ENCODE peak calls at places on chromosome 5, in four cellular contexts. One of them, this sample, is unnamed.

GRCh38 chr5:62572918-62573514 is 5.6 kb upstream of the LRRC70 start:
- DNase-seq in heart right ventricle: no peak
- DNase-seq in neural crest cell: no peak
- DNase-seq in Peyer's patch: no peak
- DNase-seq in this sample: no peak

GRCh38 chr5:45578270-45578669 is 117.9 kb downstream of the HCN1 start:
- DNase-seq in Peyer's patch: no peak
- DNase-seq in heart right ventricle: no peak
- DNase-seq in neural crest cell: no peak
- DNase-seq in this sample: no peak

GRCh38 chr5:77972545-77973252 is 196.6 kb upstream of the TBCA start:
- DNase-seq in heart right ventricle: no peak
- DNase-seq in Peyer's patch: no peak
- DNase-seq in neural crest cell: no peak
- DNase-seq in this sample: peak

GRCh38 chr5:132526290-132526973 is 16.9 kb downstream of the IL5 start:
- DNase-seq in neural crest cell: peak
- DNase-seq in heart right ventricle: peak
- DNase-seq in Peyer's patch: peak
- DNase-seq in this sample: peak

GRCh38 chr5:117594165-117594564 is 1019.5 kb upstream of the SEMA6A start:
- DNase-seq in Peyer's patch: peak
- DNase-seq in heart right ventricle: no peak
- DNase-seq in neural crest cell: no peak
- DNase-seq in this sample: no peak

GRCh38 chr5:55226934-55227737 is at the start of gene MCIDAS:
- DNase-seq in neural crest cell: peak
- DNase-seq in heart right ventricle: no peak
- DNase-seq in Peyer's patch: peak
- DNase-seq in this sample: peak

GRCh38 chr5:72138943-72139467 is 31.7 kb downstream of the MAP1B start:
- DNase-seq in Peyer's patch: no peak
- DNase-seq in neural crest cell: no peak
- DNase-seq in heart right ventricle: no peak
- DNase-seq in this sample: no peak

GRCh38 chr5:39057745-39058144 is 16.5 kb downstream of the RICTOR start:
- DNase-seq in neural crest cell: no peak
- DNase-seq in heart right ventricle: no peak
- DNase-seq in Peyer's patch: no peak
- DNase-seq in this sample: no peak

GRCh38 chr5:145776886-145777285 is 58.3 kb downstream of the PRELID2 start:
- DNase-seq in Peyer's patch: no peak
- DNase-seq in neural crest cell: no peak
- DNase-seq in heart right ventricle: no peak
- DNase-seq in this sample: no peak

DNA sequence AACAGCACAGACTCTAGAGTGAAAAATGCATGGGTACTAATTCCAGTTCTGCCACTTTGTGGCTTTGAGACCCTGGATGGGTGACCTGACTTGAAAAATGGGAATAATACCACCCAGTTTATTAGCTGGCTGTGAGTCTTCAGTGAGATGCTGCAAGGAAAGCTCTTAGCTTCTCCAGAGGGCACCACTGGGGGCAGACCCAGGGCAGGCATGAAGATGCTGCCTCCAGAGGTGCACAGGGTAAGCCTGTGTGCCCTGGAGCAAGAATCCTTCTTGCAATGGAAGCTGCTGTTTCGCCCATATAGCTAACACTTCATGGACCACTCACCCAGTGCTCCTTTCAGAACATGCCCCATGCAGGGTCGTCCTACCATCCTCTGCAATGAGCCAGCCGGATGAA is 75.7 kb downstream of the C5orf15 start:
- DNase-seq in heart right ventricle: no peak
- DNase-seq in neural crest cell: no peak
- DNase-seq in Peyer's patch: no peak
- DNase-seq in this sample: no peak
- TF ChIP-seq CTCF in heart right ventricle: no peak
- TF ChIP-seq CTCF in neural crest cell: no peak
- TF ChIP-seq CTCF in Peyer's patch: no peak
- TF ChIP-seq CTCF in this sample: no peak

GRCh38 chr5:24005384-24005783 is 498.0 kb downstream of the PRDM9 start:
- DNase-seq in heart right ventricle: no peak
- DNase-seq in Peyer's patch: no peak
- DNase-seq in neural crest cell: no peak
- DNase-seq in this sample: no peak
- TF ChIP-seq CTCF in heart right ventricle: no peak
- TF ChIP-seq CTCF in Peyer's patch: no peak
- TF ChIP-seq CTCF in neural crest cell: peak
- TF ChIP-seq CTCF in this sample: no peak

GRCh38 chr5:34539183-34539582 is 116.9 kb upstream of the RAI14 start:
- DNase-seq in Peyer's patch: no peak
- DNase-seq in heart right ventricle: no peak
- DNase-seq in neural crest cell: no peak
- DNase-seq in this sample: no peak

GRCh38 chr5:34535433-34535832 is 120.7 kb upstream of the RAI14 start:
- DNase-seq in neural crest cell: no peak
- DNase-seq in Peyer's patch: no peak
- DNase-seq in heart right ventricle: no peak
- DNase-seq in this sample: no peak

GRCh38 chr5:34535944-34536628 is 120.0 kb upstream of the RAI14 start:
- DNase-seq in neural crest cell: no peak
- DNase-seq in Peyer's patch: no peak
- DNase-seq in heart right ventricle: no peak
- DNase-seq in this sample: no peak

GRCh38 chr5:34536699-34537098 is 119.4 kb upstream of the RAI14 start:
- DNase-seq in neural crest cell: no peak
- DNase-seq in heart right ventricle: no peak
- DNase-seq in Peyer's patch: no peak
- DNase-seq in this sample: no peak

GRCh38 chr5:34538026-34538672 is 118.0 kb upstream of the RAI14 start:
- DNase-seq in Peyer's patch: no peak
- DNase-seq in neural crest cell: no peak
- DNase-seq in heart right ventricle: no peak
- DNase-seq in this sample: no peak
- TF ChIP-seq CTCF in Peyer's patch: no peak
- TF ChIP-seq CTCF in neural crest cell: no peak
- TF ChIP-seq CTCF in heart right ventricle: peak
- TF ChIP-seq CTCF in this sample: no peak

DNA sequence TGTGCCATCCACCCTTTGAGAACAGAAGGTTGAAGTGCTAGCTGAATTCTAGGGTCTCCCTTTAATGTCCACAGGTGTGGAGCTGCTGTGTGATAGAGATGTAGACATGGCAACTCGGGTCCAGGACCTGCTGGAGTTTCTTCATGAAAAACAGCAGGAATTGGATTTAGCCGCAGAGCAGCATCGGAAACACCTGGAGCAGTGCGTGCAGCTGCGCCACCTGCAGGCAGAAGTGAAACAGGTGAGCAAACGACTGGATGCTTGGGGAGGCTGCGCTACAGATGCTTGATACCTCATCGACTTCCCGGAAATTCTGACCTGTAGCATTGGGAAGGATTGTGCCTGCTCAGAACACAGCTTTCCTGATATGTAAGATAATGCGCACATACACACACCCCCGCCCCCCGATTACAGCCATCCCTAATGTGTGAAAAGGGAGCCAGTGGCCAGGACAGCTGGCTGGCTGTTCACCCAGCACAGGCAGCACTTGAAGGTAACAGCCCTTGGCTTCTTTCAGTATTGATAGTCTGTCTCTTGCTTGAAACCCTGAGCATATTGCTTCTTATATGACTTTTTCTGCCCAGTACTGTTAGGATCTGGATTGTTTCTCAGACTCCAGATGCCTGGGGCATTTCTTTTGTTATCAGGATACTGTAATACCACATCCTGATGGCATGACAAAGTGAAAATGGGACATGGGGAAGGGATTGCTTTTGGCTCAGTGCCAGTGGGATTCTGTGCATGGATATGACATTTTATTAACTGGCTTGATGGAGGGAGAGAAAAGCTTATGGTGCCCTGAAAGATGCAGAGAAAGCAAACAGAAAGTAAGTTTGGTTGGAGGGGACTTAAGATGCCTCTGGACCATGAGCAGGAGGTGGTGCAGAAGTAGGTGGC is 216.8 kb upstream of the OTULINL start:
- DNase-seq in heart right ventricle: no peak
- DNase-seq in neural crest cell: no peak
- DNase-seq in Peyer's patch: peak
- DNase-seq in this sample: no peak
- TF ChIP-seq CTCF in heart right ventricle: peak
- TF ChIP-seq CTCF in neural crest cell: peak
- TF ChIP-seq CTCF in Peyer's patch: peak
- TF ChIP-seq CTCF in this sample: no peak

GRCh38 chr5:65624025-65624569 is at the start of gene TRIM23:
- DNase-seq in neural crest cell: peak
- DNase-seq in Peyer's patch: peak
- DNase-seq in heart right ventricle: peak
- DNase-seq in this sample: peak

GRCh38 chr5:65620021-65620420 is 4.1 kb downstream of the TRIM23 start:
- DNase-seq in heart right ventricle: no peak
- DNase-seq in neural crest cell: no peak
- DNase-seq in Peyer's patch: no peak
- DNase-seq in this sample: no peak

GRCh38 chr5:65625743-65626142 is 916 bp downstream of the SHLD3 start:
- DNase-seq in neural crest cell: no peak
- DNase-seq in Peyer's patch: no peak
- DNase-seq in heart right ventricle: no peak
- DNase-seq in this sample: no peak

GRCh38 chr5:65623482-65623881 is 651 bp downstream of the TRIM23 start:
- DNase-seq in Peyer's patch: no peak
- DNase-seq in neural crest cell: no peak
- DNase-seq in heart right ventricle: no peak
- DNase-seq in this sample: no peak

DNA sequence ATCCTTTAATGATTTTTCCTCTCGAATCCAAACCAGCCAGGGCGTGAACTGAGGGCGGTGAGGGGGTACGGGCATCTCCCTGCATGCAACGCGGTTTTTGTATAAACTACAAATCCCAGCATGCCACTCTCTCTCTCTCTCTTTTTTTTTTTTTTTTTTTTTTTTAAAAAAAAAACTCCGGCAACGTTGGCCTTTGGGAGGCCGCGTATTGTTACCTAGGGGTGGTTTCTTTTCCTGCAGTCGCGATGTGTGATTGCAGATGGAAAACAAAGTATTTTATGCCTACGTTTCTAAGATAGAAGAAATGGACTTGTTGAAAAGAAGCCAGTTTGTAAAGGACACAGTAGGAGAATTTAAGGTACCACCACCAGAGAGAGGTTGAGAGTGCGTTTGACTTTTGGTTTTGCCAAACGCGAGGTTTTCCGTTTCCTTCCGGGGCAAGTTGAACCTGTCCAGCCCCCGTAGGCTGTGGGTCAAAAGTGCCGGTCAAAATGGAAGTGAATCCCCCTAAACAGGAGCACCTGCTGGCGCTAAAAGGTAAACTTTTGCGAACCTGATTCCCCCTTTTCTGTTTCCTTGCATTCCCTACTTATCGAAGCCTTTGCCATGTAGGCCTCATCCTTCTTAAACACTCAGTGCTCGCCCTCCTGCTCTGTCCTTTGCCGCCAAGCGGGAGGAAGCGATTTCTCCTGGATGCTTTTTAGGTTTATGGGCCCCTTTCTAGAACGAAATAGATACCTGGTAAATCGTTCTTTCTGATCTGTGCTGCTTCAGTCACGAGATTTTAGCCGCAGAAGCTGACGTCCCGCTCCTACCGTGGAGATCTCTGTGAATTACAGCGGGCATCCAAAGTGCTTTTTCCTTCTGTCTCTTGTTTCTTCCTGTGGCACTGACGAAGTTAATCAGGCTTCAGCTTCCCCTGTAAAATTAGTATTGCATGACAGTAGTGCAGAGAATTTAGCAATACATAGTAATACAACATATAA is at the start of the genes SHLD3 and TRAPPC13:
- DNase-seq in heart right ventricle: peak
- DNase-seq in Peyer's patch: peak
- DNase-seq in neural crest cell: peak
- DNase-seq in this sample: peak
- TF ChIP-seq CTCF in heart right ventricle: no peak
- TF ChIP-seq CTCF in Peyer's patch: peak
- TF ChIP-seq CTCF in neural crest cell: peak
- TF ChIP-seq CTCF in this sample: no peak

DNA sequence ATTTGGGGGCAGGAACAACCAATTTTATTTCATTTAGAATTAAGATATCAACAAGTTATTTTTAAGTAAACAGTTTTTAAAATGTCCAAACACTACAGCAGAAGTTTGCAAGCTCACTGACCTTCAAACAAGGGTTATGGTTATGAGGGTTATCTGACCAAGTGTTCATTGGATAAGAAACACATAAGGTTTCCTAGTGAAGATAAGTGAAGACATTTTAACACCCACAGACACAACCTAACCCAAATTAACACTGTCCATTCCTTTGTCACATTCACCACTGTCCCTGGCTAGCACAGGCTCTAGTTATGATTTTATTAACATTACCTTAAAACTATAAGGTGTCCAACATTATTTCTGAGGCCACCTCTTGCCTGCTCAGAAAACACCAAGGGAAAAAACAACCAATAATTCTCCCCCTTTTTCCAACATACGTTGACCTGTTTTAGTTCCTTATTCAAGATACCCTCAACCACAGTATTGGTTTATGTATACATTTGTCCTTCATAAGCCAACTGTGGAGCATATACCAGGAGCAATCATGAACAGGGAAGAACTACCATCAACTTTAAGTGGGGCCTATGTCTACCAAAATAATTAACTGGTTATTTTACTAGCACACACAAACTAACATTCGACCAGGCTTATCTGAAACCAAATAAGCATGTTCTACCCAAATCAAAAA is 4.0 kb downstream of the ETF1 start:
- DNase-seq in Peyer's patch: no peak
- DNase-seq in heart right ventricle: no peak
- DNase-seq in neural crest cell: no peak
- DNase-seq in this sample: no peak
- TF ChIP-seq CTCF in Peyer's patch: no peak
- TF ChIP-seq CTCF in heart right ventricle: no peak
- TF ChIP-seq CTCF in neural crest cell: no peak
- TF ChIP-seq CTCF in this sample: no peak

GRCh38 chr5:31479706-31480105 is 52.2 kb downstream of the DROSHA start:
- DNase-seq in Peyer's patch: no peak
- DNase-seq in heart right ventricle: no peak
- DNase-seq in neural crest cell: no peak
- DNase-seq in this sample: no peak

GRCh38 chr5:31476607-31477200 is 55.2 kb downstream of the DROSHA start:
- DNase-seq in heart right ventricle: no peak
- DNase-seq in neural crest cell: no peak
- DNase-seq in Peyer's patch: no peak
- DNase-seq in this sample: no peak

GRCh38 chr5:31478901-31479300 is 53.0 kb downstream of the DROSHA start:
- DNase-seq in heart right ventricle: no peak
- DNase-seq in neural crest cell: no peak
- DNase-seq in Peyer's patch: no peak
- DNase-seq in this sample: no peak

GRCh38 chr5:31477971-31478370 is 53.9 kb downstream of the DROSHA start:
- DNase-seq in neural crest cell: no peak
- DNase-seq in heart right ventricle: no peak
- DNase-seq in Peyer's patch: no peak
- DNase-seq in this sample: no peak

DNA sequence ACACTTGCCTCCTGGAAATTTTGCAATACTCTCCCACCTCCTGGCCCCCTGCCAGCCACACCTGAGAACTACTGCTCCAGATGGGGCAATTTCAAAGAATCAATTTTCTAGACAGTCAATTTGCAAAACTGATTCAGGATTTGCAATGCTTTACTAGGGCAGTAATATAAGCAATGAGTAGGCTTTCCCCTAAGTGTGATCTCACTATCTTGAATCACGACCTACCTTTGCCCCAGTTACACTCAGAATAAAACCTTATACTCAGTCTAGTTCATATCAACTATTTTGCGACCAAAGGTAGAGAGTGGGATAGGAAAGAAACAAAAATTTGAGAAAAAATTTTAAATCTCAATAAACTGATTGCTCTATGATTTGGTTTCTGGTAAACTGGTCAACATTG is 54.4 kb downstream of the DROSHA start:
- DNase-seq in Peyer's patch: no peak
- DNase-seq in neural crest cell: no peak
- DNase-seq in heart right ventricle: no peak
- DNase-seq in this sample: no peak
- TF ChIP-seq CTCF in Peyer's patch: no peak
- TF ChIP-seq CTCF in neural crest cell: no peak
- TF ChIP-seq CTCF in heart right ventricle: no peak
- TF ChIP-seq CTCF in this sample: no peak

This sample was measured in GM13976.